ENCODE peak calls at places on chromosomes 3 and 15, in nine cellular contexts. X is Calu3, B is GM12865, G is hepatocyte, Q is AG04449, J is mammary epithelial cell, D is GM10248, C is GM13976, U is HCT116. I is an unnamed sample.

GRCh38 chr3:139638518-139638917 is 39.3 kb downstream of the NMNAT3 start:
- DNase-seq in X (no peak), B (no peak), G (no peak), Q (no peak), J (no peak), D (no peak), C (no peak), U (no peak), I (no peak)

GRCh38 chr15:40565333-40566238 is 744 bp upstream of the CCDC32 start:
- DNase-seq in X (peak), B (no peak), G (no peak), Q (no peak), J (no peak), D (no peak), C (no peak), U (no peak), I (no peak)

GRCh38 chr3:16936233-16936632 is 51.5 kb downstream of the PLCL2 start:
- DNase-seq in X (no peak), B (no peak), G (no peak), Q (no peak), J (no peak), D (no peak), C (no peak), U (no peak), I (no peak)

GRCh38 chr3:78830466-78830865 is 937.3 kb downstream of the ROBO1 start:
- DNase-seq in X (no peak), B (peak), G (no peak), Q (no peak), J (no peak), D (no peak), C (no peak), U (no peak), I (no peak)

GRCh38 chr3:126620743-126621142 is 34.2 kb downstream of the TXNRD3 start:
- DNase-seq in X (no peak), B (no peak), G (no peak), Q (no peak), J (no peak), D (no peak), C (no peak), U (no peak), I (no peak)

GRCh38 chr3:150218236-150218635 is 189.9 kb upstream of the TSC22D2 start:
- DNase-seq in X (no peak), B (no peak), G (no peak), Q (no peak), J (no peak), D (no peak), C (no peak), U (no peak), I (no peak)

GRCh38 chr3:10935028-10935427 is 57.5 kb upstream of the SLC6A1 start:
- DNase-seq in X (no peak), B (no peak), G (no peak), Q (no peak), J (no peak), D (no peak), C (no peak), U (no peak), I (no peak)

GRCh38 chr15:77541421-77542181 is 91.1 kb downstream of the LINGO1 start:
- DNase-seq in X (no peak), B (no peak), G (no peak), Q (no peak), J (no peak), D (no peak), C (no peak), U (no peak), I (no peak)

GRCh38 chr15:50128266-50128665 is 9.2 kb upstream of the ATP8B4 start:
- DNase-seq in X (no peak), B (no peak), G (peak), Q (no peak), J (no peak), D (no peak), C (no peak), U (no peak), I (no peak)

GRCh38 chr3:190855151-190855550 is 7.3 kb downstream of the GMNC start:
- DNase-seq in X (no peak), B (no peak), G (no peak), Q (no peak), J (no peak), D (no peak), C (no peak), U (no peak), I (no peak)

GRCh38 chr15:36106640-36107335 is 472.6 kb upstream of the CDIN1 start:
- DNase-seq in X (no peak), B (no peak), G (no peak), Q (no peak), J (no peak), D (no peak), C (no peak), U (no peak), I (no peak)

GRCh38 chr3:31223278-31223677 is 309.4 kb upstream of the STT3B start:
- DNase-seq in X (no peak), B (no peak), G (no peak), Q (no peak), J (no peak), D (no peak), C (no peak), U (no peak), I (no peak)

GRCh38 chr15:70492240-70493177 is 270.8 kb downstream of the UACA start:
- DNase-seq in X (peak), B (peak), G (peak), Q (peak), J (peak), D (peak), C (peak), U (no peak), I (peak)

GRCh38 chr3:112293368-112294321 is at the start of gene SLC9C1:
- DNase-seq in X (peak), B (peak), G (peak), Q (no peak), J (peak), D (peak), C (peak), U (peak), I (peak)

GRCh38 chr15:36590838-36591237 is 11.4 kb downstream of the CDIN1 start:
- DNase-seq in X (no peak), B (peak), G (no peak), Q (peak), J (peak), D (no peak), C (no peak), U (no peak), I (no peak)

GRCh38 chr3:17088017-17088416 is 203.3 kb downstream of the PLCL2 start:
- DNase-seq in X (no peak), B (no peak), G (no peak), Q (no peak), J (no peak), D (no peak), C (no peak), U (no peak), I (no peak)

DNA sequence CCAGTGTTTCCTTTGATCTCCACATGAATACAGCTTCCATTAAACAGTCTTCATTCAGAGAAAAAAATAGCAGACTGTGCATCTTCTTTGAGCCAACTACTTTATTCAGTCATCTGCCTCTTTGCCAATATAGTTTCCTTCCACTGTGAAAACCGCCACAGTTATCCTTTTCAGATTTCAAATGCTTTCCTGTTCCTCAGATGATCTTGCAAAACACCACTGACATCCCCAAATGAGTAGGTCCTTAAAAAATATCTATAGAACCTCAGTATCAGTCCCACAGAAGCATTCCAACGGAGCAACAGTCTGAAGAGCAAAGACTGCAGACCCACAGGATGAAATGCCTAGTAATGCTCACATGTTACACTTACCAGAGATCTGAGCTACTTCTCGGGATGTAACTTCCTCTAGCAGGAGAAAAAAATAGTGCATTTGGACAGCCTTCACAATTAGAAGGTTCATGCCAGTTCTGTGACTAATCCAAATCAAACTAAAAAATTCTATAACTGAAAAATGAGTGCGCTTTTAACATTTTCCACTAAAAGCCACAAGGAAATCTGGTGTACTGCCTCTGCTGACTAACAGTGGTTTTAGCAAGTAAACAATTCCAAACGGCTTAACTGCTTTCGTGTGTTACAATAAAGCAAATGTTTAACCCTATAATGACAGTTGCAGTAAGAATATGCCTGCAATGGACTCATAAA is at the start of gene ANKRD28:
- DNase-seq in X (peak), B (peak), G (peak), Q (peak), J (peak), D (no peak), C (no peak), U (peak), I (no peak)
- TF ChIP-seq CTCF in X (no peak), B (no peak), G (peak), Q (peak), J (peak), D (no peak), C (peak), U (no peak), I (peak)

GRCh38 chr15:67833504-67834248 is 6.2 kb downstream of the RNU6-1 start:
- DNase-seq in X (peak), B (peak), G (peak), Q (no peak), J (no peak), D (peak), C (peak), U (no peak), I (no peak)
- TF ChIP-seq CTCF in X (peak), B (peak), G (peak), Q (peak), J (peak), D (peak), C (peak), U (peak), I (peak)

DNA sequence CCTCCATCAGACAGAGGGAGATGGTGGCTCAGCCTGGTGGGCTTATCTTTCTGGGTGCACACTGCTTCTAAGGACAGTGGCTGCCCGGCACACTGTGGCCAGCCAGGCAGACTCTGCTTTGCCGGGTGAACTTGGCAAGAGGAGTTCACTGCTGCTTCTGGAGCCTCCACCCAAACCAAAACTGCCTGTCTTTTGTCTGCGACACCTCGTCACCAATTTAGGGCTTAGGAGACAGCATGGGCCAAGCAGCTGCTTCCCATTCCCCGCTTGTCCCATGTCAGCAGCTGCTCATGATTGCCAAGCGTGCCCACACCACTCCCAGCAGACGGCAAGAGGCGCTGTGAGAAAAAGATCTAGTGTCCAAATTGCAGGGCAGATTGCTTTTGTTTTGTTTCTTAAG is 57.3 kb downstream of the LSM3 start:
- DNase-seq in X (no peak), B (no peak), G (peak), Q (no peak), J (no peak), D (no peak), C (no peak), U (no peak), I (no peak)
- TF ChIP-seq CTCF in X (no peak), B (no peak), G (no peak), Q (no peak), J (no peak), D (no peak), C (no peak), U (no peak), I (no peak)

GRCh38 chr3:98359993-98360675 is 6.5 kb downstream of the OR5K4 start:
- DNase-seq in X (peak), B (peak), G (no peak), Q (no peak), J (peak), D (no peak), C (no peak), U (peak), I (peak)
- TF ChIP-seq CTCF in X (no peak), B (peak), G (no peak), Q (no peak), J (peak), D (no peak), C (no peak), U (peak), I (peak)

DNA sequence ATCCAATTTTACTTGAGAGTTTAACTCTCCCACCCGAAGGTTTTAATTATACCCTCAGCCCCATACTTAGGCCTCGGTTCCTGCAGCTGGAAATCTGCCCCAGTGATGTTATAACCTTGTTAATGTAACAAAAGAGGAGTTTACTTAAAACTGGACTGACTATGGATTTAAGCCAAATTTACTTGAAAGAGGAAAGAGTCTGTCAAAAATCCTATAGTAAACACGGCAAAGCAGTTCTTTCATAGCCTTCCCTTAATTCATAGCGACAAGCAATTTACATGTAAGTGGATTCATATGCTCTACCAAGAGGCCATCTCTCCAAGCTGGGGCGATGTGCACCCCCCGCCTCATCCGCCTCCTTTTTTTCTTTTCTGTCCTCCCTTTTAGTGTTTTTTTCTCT is 372.9 kb upstream of the WNT5A start:
- DNase-seq in X (no peak), B (no peak), G (peak), Q (no peak), J (no peak), D (no peak), C (no peak), U (no peak), I (no peak)
- TF ChIP-seq CTCF in X (no peak), B (no peak), G (no peak), Q (no peak), J (no peak), D (no peak), C (no peak), U (no peak), I (no peak)

DNA sequence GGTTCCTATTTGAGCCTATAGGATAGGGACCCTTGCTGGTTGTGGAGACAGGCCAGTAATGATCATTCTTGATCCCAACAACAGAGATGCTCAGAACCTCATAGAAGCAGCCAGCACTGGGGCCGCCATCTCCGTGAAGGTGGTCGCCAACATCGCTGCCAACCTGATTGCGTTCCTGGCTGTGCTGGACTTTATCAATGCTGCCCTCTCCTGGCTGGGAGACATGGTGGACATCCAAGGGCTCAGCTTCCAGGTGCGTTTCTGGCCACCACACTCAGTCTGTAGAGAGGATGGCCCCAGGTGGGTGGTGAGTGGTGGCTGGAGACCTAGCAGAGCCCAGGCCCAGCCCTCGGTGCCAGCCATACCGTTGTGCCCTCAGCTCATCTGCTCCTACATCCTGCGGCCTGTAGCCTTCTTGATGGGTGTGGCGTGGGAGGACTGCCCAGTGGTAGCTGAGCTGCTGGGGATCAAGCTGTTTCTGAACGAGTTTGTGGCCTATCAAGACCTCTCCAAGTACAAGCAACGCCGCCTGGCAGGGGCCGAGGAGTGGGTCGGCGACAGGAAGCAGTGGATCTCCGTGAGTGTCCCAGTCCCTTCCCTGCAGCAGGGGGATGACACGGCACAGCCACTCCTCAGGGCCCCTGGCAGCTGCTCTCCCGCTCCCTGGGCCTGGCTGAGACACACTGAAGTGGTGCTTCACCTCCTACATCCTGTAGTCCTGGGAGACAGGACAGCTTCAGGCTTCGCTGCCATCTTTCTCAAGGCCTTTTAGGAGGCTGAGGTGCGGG is 46.5 kb upstream of the PDE8A start:
- DNase-seq in X (peak), B (no peak), G (no peak), Q (no peak), J (no peak), D (no peak), C (no peak), U (no peak), I (no peak)
- TF ChIP-seq CTCF in X (peak), B (no peak), G (peak), Q (no peak), J (no peak), D (no peak), C (no peak), U (peak), I (no peak)

DNA sequence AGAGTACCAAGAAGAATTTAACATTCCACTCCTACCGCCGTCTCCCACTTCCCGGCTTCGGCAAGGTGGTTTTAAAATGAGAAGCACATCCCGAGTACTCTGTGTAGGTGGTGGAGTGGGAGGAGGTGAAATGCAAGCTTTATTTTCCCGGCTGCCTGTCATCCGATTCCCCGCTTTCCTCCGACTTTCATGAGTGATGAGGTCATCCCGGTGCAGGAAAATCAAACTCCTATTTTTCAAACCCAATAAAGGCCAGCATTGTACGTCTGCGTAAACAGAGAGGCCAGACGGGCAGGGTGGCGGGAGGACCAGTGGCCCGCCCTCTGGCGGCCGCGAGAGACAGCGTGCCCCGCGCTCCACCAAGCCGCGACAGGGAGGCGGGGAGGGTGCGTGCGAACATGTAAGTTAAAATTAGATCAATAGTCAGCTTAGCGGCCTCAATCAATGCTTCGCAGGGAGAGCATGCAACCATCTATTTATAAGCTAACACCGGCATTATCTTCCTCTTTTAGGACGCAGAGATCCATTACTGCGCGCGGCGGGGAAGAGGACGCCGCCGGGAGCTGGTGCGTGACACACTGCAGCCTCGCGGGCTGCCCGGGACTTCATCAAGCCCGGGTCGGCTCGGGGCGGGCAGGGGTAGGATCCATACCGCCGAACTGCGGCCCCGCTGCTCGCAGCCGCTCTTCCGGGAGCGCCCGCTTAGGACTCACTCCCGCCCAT is 163.3 kb downstream of the CD47 start:
- DNase-seq in X (peak), B (peak), G (peak), Q (no peak), J (peak), D (peak), C (peak), U (peak), I (no peak)
- TF ChIP-seq CTCF in X (peak), B (peak), G (peak), Q (peak), J (peak), D (peak), C (peak), U (peak), I (peak)

GRCh38 chr15:73633991-73634495 is 854 bp upstream of the NPTN start:
- DNase-seq in X (peak), B (no peak), G (peak), Q (peak), J (peak), D (no peak), C (no peak), U (peak), I (no peak)

GRCh38 chr15:73631915-73632669 is 1.1 kb downstream of the NPTN start:
- DNase-seq in X (no peak), B (peak), G (peak), Q (no peak), J (peak), D (no peak), C (no peak), U (no peak), I (no peak)

GRCh38 chr15:73632670-73633058 is 525 bp downstream of the NPTN start:
- DNase-seq in X (no peak), B (peak), G (no peak), Q (no peak), J (no peak), D (no peak), C (no peak), U (no peak), I (no peak)

GRCh38 chr15:73630796-73631471 is 2.3 kb downstream of the NPTN start:
- DNase-seq in X (no peak), B (peak), G (peak), Q (no peak), J (peak), D (no peak), C (no peak), U (no peak), I (no peak)

DNA sequence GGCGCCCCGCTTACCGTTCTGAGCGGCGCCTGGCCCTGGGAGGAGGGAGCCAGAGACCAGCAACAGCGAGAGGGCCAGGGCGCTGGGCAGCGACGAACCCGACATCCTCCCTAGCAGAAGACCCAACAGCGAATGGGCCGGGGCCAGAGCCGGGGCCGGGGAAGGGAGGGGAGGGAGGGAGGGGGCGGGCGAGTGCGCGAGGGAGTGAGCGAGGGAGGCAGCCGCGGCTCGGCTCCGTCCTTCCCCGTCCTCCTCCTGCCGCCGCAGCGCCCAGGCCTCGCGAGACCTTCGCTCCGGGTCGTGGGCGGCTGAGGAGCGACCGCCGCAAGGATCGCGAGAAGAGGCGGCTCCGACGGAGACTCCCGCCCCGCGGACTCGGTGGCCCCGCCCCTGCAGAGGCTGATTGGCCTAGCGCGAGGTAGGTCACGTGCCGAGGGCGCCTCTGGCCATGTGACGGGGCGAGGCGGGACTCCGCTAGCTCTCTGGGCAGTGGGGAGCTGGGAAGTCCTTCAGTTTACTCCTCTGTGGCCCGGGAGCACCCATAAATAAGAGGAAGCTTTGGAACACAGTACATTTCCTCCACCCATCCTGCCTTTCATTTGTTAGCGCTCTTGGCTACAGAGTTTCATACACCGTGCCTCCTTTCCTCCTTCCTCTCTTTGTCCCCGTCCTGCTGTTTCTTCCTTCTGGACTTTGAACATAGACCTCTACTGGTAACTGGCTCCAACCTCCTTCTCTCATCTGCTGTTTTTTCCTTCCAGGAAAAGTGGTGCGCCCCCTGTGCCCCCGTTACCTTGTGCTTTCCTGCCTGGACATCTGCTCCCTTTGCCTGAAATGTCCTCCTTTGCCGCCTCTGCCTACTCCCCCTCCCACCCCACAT is at the start of gene NPTN:
- DNase-seq in X (peak), B (peak), G (peak), Q (peak), J (peak), D (peak), C (peak), U (peak), I (peak)
- TF ChIP-seq CTCF in X (no peak), B (no peak), G (no peak), Q (no peak), J (no peak), D (no peak), C (no peak), U (no peak), I (no peak)

I was measured in GM12864.